ENCODE peak calls at places on chromosomes 11 and 22, in seven cellular contexts. One of them, this sample, is unnamed.

GRCh38 chr22:40716116-40716515 is 36.8 kb downstream of the MCHR1 start:
- DNase-seq in hippocampal formation: no peak
- DNase-seq in activated CD4-positive, alpha-beta T cell treated with anti-CD3 and anti-CD28 coated beads, Interleukin-2, amount 50 U/mL, for 4 hours: no peak
- DNase-seq in transverse colon: no peak
- DNase-seq in fibroblast of mammary gland: no peak
- DNase-seq in activated CD8-positive, alpha-beta memory T cell treated with anti-CD3 and anti-CD28 coated beads, Interleukin-2, amount 10 ng/mL, durations not matched to agents 7 days and 5 days: no peak
- DNase-seq in lower lobe of right lung: no peak
- DNase-seq in this sample: no peak

GRCh38 chr22:19178065-19178658 is 374 bp downstream of the SLC25A1 start:
- DNase-seq in transverse colon: peak; percentile 72
- DNase-seq in fibroblast of mammary gland: peak; percentile 11
- DNase-seq in lower lobe of right lung: peak; percentile 74
- DNase-seq in activated CD8-positive, alpha-beta memory T cell treated with anti-CD3 and anti-CD28 coated beads, Interleukin-2, amount 10 ng/mL, durations not matched to agents 7 days and 5 days: peak; percentile 67
- DNase-seq in hippocampal formation: no peak
- DNase-seq in activated CD4-positive, alpha-beta T cell treated with anti-CD3 and anti-CD28 coated beads, Interleukin-2, amount 50 U/mL, for 4 hours: peak; percentile 41
- DNase-seq in this sample: peak; percentile 70

GRCh38 chr22:48758905-48759875 is 1068.5 kb downstream of the BRD1 start:
- DNase-seq in activated CD8-positive, alpha-beta memory T cell treated with anti-CD3 and anti-CD28 coated beads, Interleukin-2, amount 10 ng/mL, durations not matched to agents 7 days and 5 days: peak; percentile 19
- DNase-seq in transverse colon: no peak
- DNase-seq in hippocampal formation: no peak
- DNase-seq in activated CD4-positive, alpha-beta T cell treated with anti-CD3 and anti-CD28 coated beads, Interleukin-2, amount 50 U/mL, for 4 hours: no peak
- DNase-seq in lower lobe of right lung: peak; percentile 23
- DNase-seq in fibroblast of mammary gland: no peak
- DNase-seq in this sample: peak; percentile 1

GRCh38 chr11:129747161-129747560 is 68.5 kb upstream of the TMEM45B start:
- DNase-seq in fibroblast of mammary gland: no peak
- DNase-seq in transverse colon: no peak
- DNase-seq in lower lobe of right lung: no peak
- DNase-seq in activated CD4-positive, alpha-beta T cell treated with anti-CD3 and anti-CD28 coated beads, Interleukin-2, amount 50 U/mL, for 4 hours: no peak
- DNase-seq in hippocampal formation: no peak
- DNase-seq in activated CD8-positive, alpha-beta memory T cell treated with anti-CD3 and anti-CD28 coated beads, Interleukin-2, amount 10 ng/mL, durations not matched to agents 7 days and 5 days: no peak
- DNase-seq in this sample: no peak

GRCh38 chr11:107856180-107856980 is 2.2 kb downstream of the SLC35F2 start:
- DNase-seq in transverse colon: peak; percentile 11
- DNase-seq in hippocampal formation: no peak
- DNase-seq in lower lobe of right lung: no peak
- DNase-seq in activated CD8-positive, alpha-beta memory T cell treated with anti-CD3 and anti-CD28 coated beads, Interleukin-2, amount 10 ng/mL, durations not matched to agents 7 days and 5 days: no peak
- DNase-seq in activated CD4-positive, alpha-beta T cell treated with anti-CD3 and anti-CD28 coated beads, Interleukin-2, amount 50 U/mL, for 4 hours: no peak
- DNase-seq in fibroblast of mammary gland: no peak
- DNase-seq in this sample: no peak

GRCh38 chr11:47607380-47607779 is 13.2 kb upstream of the C1QTNF4 start:
- DNase-seq in transverse colon: no peak
- DNase-seq in lower lobe of right lung: no peak
- DNase-seq in activated CD8-positive, alpha-beta memory T cell treated with anti-CD3 and anti-CD28 coated beads, Interleukin-2, amount 10 ng/mL, durations not matched to agents 7 days and 5 days: no peak
- DNase-seq in fibroblast of mammary gland: peak; percentile 99
- DNase-seq in hippocampal formation: no peak
- DNase-seq in activated CD4-positive, alpha-beta T cell treated with anti-CD3 and anti-CD28 coated beads, Interleukin-2, amount 50 U/mL, for 4 hours: no peak
- DNase-seq in this sample: peak; percentile 92

GRCh38 chr22:37985751-37986281 is 1.5 kb upstream of the SOX10 start:
- DNase-seq in hippocampal formation: peak; percentile 88
- DNase-seq in fibroblast of mammary gland: no peak
- DNase-seq in activated CD8-positive, alpha-beta memory T cell treated with anti-CD3 and anti-CD28 coated beads, Interleukin-2, amount 10 ng/mL, durations not matched to agents 7 days and 5 days: no peak
- DNase-seq in lower lobe of right lung: no peak
- DNase-seq in activated CD4-positive, alpha-beta T cell treated with anti-CD3 and anti-CD28 coated beads, Interleukin-2, amount 50 U/mL, for 4 hours: no peak
- DNase-seq in transverse colon: no peak
- DNase-seq in this sample: no peak

GRCh38 chr11:69440876-69441275 is 40.6 kb upstream of the LINC01488 start:
- DNase-seq in transverse colon: no peak
- DNase-seq in hippocampal formation: no peak
- DNase-seq in fibroblast of mammary gland: no peak
- DNase-seq in lower lobe of right lung: no peak
- DNase-seq in activated CD8-positive, alpha-beta memory T cell treated with anti-CD3 and anti-CD28 coated beads, Interleukin-2, amount 10 ng/mL, durations not matched to agents 7 days and 5 days: no peak
- DNase-seq in activated CD4-positive, alpha-beta T cell treated with anti-CD3 and anti-CD28 coated beads, Interleukin-2, amount 50 U/mL, for 4 hours: no peak
- DNase-seq in this sample: no peak

GRCh38 chr11:120674537-120674936 is 163.0 kb downstream of the GRIK4 start:
- DNase-seq in activated CD4-positive, alpha-beta T cell treated with anti-CD3 and anti-CD28 coated beads, Interleukin-2, amount 50 U/mL, for 4 hours: no peak
- DNase-seq in lower lobe of right lung: no peak
- DNase-seq in fibroblast of mammary gland: no peak
- DNase-seq in activated CD8-positive, alpha-beta memory T cell treated with anti-CD3 and anti-CD28 coated beads, Interleukin-2, amount 10 ng/mL, durations not matched to agents 7 days and 5 days: no peak
- DNase-seq in transverse colon: no peak
- DNase-seq in hippocampal formation: no peak
- DNase-seq in this sample: no peak

GRCh38 chr11:86916330-86916729 is 38.9 kb downstream of the FZD4 start:
- DNase-seq in fibroblast of mammary gland: peak; percentile 59
- DNase-seq in lower lobe of right lung: no peak
- DNase-seq in transverse colon: no peak
- DNase-seq in hippocampal formation: no peak
- DNase-seq in activated CD4-positive, alpha-beta T cell treated with anti-CD3 and anti-CD28 coated beads, Interleukin-2, amount 50 U/mL, for 4 hours: no peak
- DNase-seq in activated CD8-positive, alpha-beta memory T cell treated with anti-CD3 and anti-CD28 coated beads, Interleukin-2, amount 10 ng/mL, durations not matched to agents 7 days and 5 days: no peak
- DNase-seq in this sample: peak; percentile 76

GRCh38 chr11:105937331-105937730 is 84.7 kb downstream of the MSANTD4 start:
- DNase-seq in lower lobe of right lung: no peak
- DNase-seq in transverse colon: no peak
- DNase-seq in fibroblast of mammary gland: peak; percentile 30
- DNase-seq in activated CD8-positive, alpha-beta memory T cell treated with anti-CD3 and anti-CD28 coated beads, Interleukin-2, amount 10 ng/mL, durations not matched to agents 7 days and 5 days: no peak
- DNase-seq in hippocampal formation: no peak
- DNase-seq in activated CD4-positive, alpha-beta T cell treated with anti-CD3 and anti-CD28 coated beads, Interleukin-2, amount 50 U/mL, for 4 hours: no peak
- DNase-seq in this sample: no peak

GRCh38 chr11:76293189-76293631 is 86.9 kb upstream of the WNT11 start:
- DNase-seq in activated CD8-positive, alpha-beta memory T cell treated with anti-CD3 and anti-CD28 coated beads, Interleukin-2, amount 10 ng/mL, durations not matched to agents 7 days and 5 days: peak; percentile 81
- DNase-seq in fibroblast of mammary gland: no peak
- DNase-seq in activated CD4-positive, alpha-beta T cell treated with anti-CD3 and anti-CD28 coated beads, Interleukin-2, amount 50 U/mL, for 4 hours: no peak
- DNase-seq in hippocampal formation: no peak
- DNase-seq in lower lobe of right lung: no peak
- DNase-seq in transverse colon: no peak
- DNase-seq in this sample: no peak

GRCh38 chr11:111306321-111306720 is 8.0 kb downstream of the POU2AF3 start:
- DNase-seq in fibroblast of mammary gland: no peak
- DNase-seq in hippocampal formation: no peak
- DNase-seq in transverse colon: no peak
- DNase-seq in lower lobe of right lung: no peak
- DNase-seq in activated CD8-positive, alpha-beta memory T cell treated with anti-CD3 and anti-CD28 coated beads, Interleukin-2, amount 10 ng/mL, durations not matched to agents 7 days and 5 days: no peak
- DNase-seq in activated CD4-positive, alpha-beta T cell treated with anti-CD3 and anti-CD28 coated beads, Interleukin-2, amount 50 U/mL, for 4 hours: no peak
- DNase-seq in this sample: no peak

GRCh38 chr22:30078320-30079311 is 1.6 kb upstream of the HORMAD2 start:
- DNase-seq in fibroblast of mammary gland: no peak
- DNase-seq in activated CD8-positive, alpha-beta memory T cell treated with anti-CD3 and anti-CD28 coated beads, Interleukin-2, amount 10 ng/mL, durations not matched to agents 7 days and 5 days: peak; percentile 53
- DNase-seq in transverse colon: no peak
- DNase-seq in lower lobe of right lung: peak; percentile 64
- DNase-seq in activated CD4-positive, alpha-beta T cell treated with anti-CD3 and anti-CD28 coated beads, Interleukin-2, amount 50 U/mL, for 4 hours: no peak
- DNase-seq in hippocampal formation: no peak
- DNase-seq in this sample: no peak

GRCh38 chr11:36258730-36259360 is 30.4 kb downstream of the COMMD9 start:
- DNase-seq in activated CD8-positive, alpha-beta memory T cell treated with anti-CD3 and anti-CD28 coated beads, Interleukin-2, amount 10 ng/mL, durations not matched to agents 7 days and 5 days: no peak
- DNase-seq in lower lobe of right lung: no peak
- DNase-seq in hippocampal formation: peak; percentile 27
- DNase-seq in fibroblast of mammary gland: peak; percentile 80
- DNase-seq in transverse colon: peak; percentile 32
- DNase-seq in activated CD4-positive, alpha-beta T cell treated with anti-CD3 and anti-CD28 coated beads, Interleukin-2, amount 50 U/mL, for 4 hours: no peak
- DNase-seq in this sample: peak; percentile 87

GRCh38 chr11:16154715-16155396 is 201.5 kb downstream of the SOX6 start:
- DNase-seq in activated CD8-positive, alpha-beta memory T cell treated with anti-CD3 and anti-CD28 coated beads, Interleukin-2, amount 10 ng/mL, durations not matched to agents 7 days and 5 days: no peak
- DNase-seq in lower lobe of right lung: no peak
- DNase-seq in fibroblast of mammary gland: no peak
- DNase-seq in hippocampal formation: no peak
- DNase-seq in transverse colon: no peak
- DNase-seq in activated CD4-positive, alpha-beta T cell treated with anti-CD3 and anti-CD28 coated beads, Interleukin-2, amount 50 U/mL, for 4 hours: no peak
- DNase-seq in this sample: no peak

GRCh38 chr11:108752297-108752751 is 87.5 kb downstream of the DDX10 start:
- DNase-seq in transverse colon: no peak
- DNase-seq in hippocampal formation: no peak
- DNase-seq in activated CD4-positive, alpha-beta T cell treated with anti-CD3 and anti-CD28 coated beads, Interleukin-2, amount 50 U/mL, for 4 hours: no peak
- DNase-seq in activated CD8-positive, alpha-beta memory T cell treated with anti-CD3 and anti-CD28 coated beads, Interleukin-2, amount 10 ng/mL, durations not matched to agents 7 days and 5 days: no peak
- DNase-seq in fibroblast of mammary gland: peak; percentile 34
- DNase-seq in lower lobe of right lung: no peak
- DNase-seq in this sample: no peak

GRCh38 chr22:25564320-25564978 is at the start of gene GRK3:
- DNase-seq in fibroblast of mammary gland: peak; percentile 30
- DNase-seq in activated CD8-positive, alpha-beta memory T cell treated with anti-CD3 and anti-CD28 coated beads, Interleukin-2, amount 10 ng/mL, durations not matched to agents 7 days and 5 days: peak; percentile 86
- DNase-seq in lower lobe of right lung: peak; percentile 85
- DNase-seq in transverse colon: peak; percentile 72
- DNase-seq in hippocampal formation: peak; percentile 50
- DNase-seq in activated CD4-positive, alpha-beta T cell treated with anti-CD3 and anti-CD28 coated beads, Interleukin-2, amount 50 U/mL, for 4 hours: peak; percentile 56
- DNase-seq in this sample: peak; percentile 33

GRCh38 chr11:1358286-1358685 is 31.4 kb upstream of the BRSK2 start:
- DNase-seq in activated CD4-positive, alpha-beta T cell treated with anti-CD3 and anti-CD28 coated beads, Interleukin-2, amount 50 U/mL, for 4 hours: no peak
- DNase-seq in activated CD8-positive, alpha-beta memory T cell treated with anti-CD3 and anti-CD28 coated beads, Interleukin-2, amount 10 ng/mL, durations not matched to agents 7 days and 5 days: no peak
- DNase-seq in hippocampal formation: no peak
- DNase-seq in transverse colon: no peak
- DNase-seq in fibroblast of mammary gland: no peak
- DNase-seq in lower lobe of right lung: no peak
- DNase-seq in this sample: no peak

This sample was measured in GM03348.